ENCODE peak calls at places on chromosomes 11 and 22, in five cellular contexts. E is HepG2, H is K562, R is HL-60, M is GM12878. F is an unnamed sample.
A peak's percentile ranks its signal among the peaks of the same experiment; 100 is the strongest.

GRCh38 chr11:72080326-72081183 is at the start of the genes LRRC51 and NUMA1:
- DNase-seq in E (peak; percentile 99), H (peak; percentile 94), R (peak; percentile 100), M (peak; percentile 99), F (peak; percentile 92)

GRCh38 chr11:11332141-11332710 is 20.8 kb downstream of the CSNK2A3 start:
- DNase-seq in E (no peak), H (no peak), R (no peak), M (no peak), F (no peak)

GRCh38 chr22:31496735-31497146 is 405 bp downstream of the SFI1 start:
- DNase-seq in E (no peak), H (no peak), R (no peak), M (no peak), F (no peak)

GRCh38 chr22:32355760-32356159 is 1.9 kb upstream of the RFPL3 start:
- DNase-seq in E (peak; percentile 18), H (no peak), R (no peak), M (no peak), F (no peak)

GRCh38 chr22:26589367-26589844 is 526 bp downstream of the TPST2 start:
- DNase-seq in E (no peak), H (peak; percentile 61), R (no peak), M (no peak), F (peak; percentile 60)

GRCh38 chr11:13955971-13956421 is 6.5 kb upstream of the SPON1 start:
- DNase-seq in E (peak; percentile 58), H (peak; percentile 60), R (peak; percentile 24), M (no peak), F (peak; percentile 44)

GRCh38 chr22:37169947-37170688 is 17.9 kb downstream of the C1QTNF6 start:
- DNase-seq in E (no peak), H (peak; percentile 31), R (no peak), M (no peak), F (no peak)

GRCh38 chr11:102220728-102221467 is 96.4 kb upstream of the BIRC3 start:
- DNase-seq in E (no peak), H (no peak), R (no peak), M (no peak), F (no peak)

GRCh38 chr22:49010901-49011300 is 816.8 kb downstream of the BRD1 start:
- DNase-seq in E (no peak), H (no peak), R (no peak), M (no peak), F (peak; percentile 9)

GRCh38 chr11:34830035-34830434 is 86.1 kb downstream of the APIP start:
- DNase-seq in E (no peak), H (no peak), R (no peak), M (no peak), F (no peak)

GRCh38 chr11:125402436-125402835 is 93.6 kb downstream of the FEZ1 start:
- DNase-seq in E (no peak), H (no peak), R (no peak), M (no peak), F (no peak)

GRCh38 chr11:14119357-14119756 is 156.8 kb downstream of the SPON1 start:
- DNase-seq in E (no peak), H (no peak), R (no peak), M (no peak), F (no peak)

GRCh38 chr22:19055801-19056200 is 66.4 kb downstream of the DGCR2 start:
- DNase-seq in E (no peak), H (no peak), R (no peak), M (no peak), F (peak; percentile 6)

GRCh38 chr11:123219066-123219697 is 24.1 kb upstream of the CLMP start:
- DNase-seq in E (no peak), H (no peak), R (no peak), M (no peak), F (no peak)

GRCh38 chr22:21951062-21951461 is 1.6 kb downstream of the PPM1F start:
- DNase-seq in E (no peak), H (no peak), R (no peak), M (no peak), F (no peak)

GRCh38 chr11:100689141-100689540 is 2.1 kb downstream of the ARHGAP42 start:
- DNase-seq in E (no peak), H (no peak), R (no peak), M (no peak), F (no peak)

GRCh38 chr22:31932863-31933262 is 11.5 kb upstream of the YWHAH start:
- DNase-seq in E (peak; percentile 34), H (no peak), R (no peak), M (no peak), F (no peak)

GRCh38 chr11:82906931-82907330 is 5.4 kb downstream of the DDIAS start:
- DNase-seq in E (no peak), H (no peak), R (no peak), M (no peak), F (no peak)

GRCh38 chr22:27041745-27042144 is 384.4 kb downstream of the MIAT start:
- DNase-seq in E (no peak), H (no peak), R (no peak), M (no peak), F (no peak)

GRCh38 chr11:20388096-20389055 is 860 bp downstream of the PRMT3 start:
- DNase-seq in E (peak; percentile 15), H (no peak), R (no peak), M (no peak), F (no peak)

GRCh38 chr11:64152841-64153691 is 12.8 kb downstream of the MACROD1 start:
- DNase-seq in E (peak; percentile 15), H (peak; percentile 94), R (peak; percentile 47), M (no peak), F (peak; percentile 95)

GRCh38 chr11:76510060-76511047 is 65.5 kb downstream of the EMSY start:
- DNase-seq in E (no peak), H (no peak), R (no peak), M (no peak), F (no peak)

GRCh38 chr11:46293616-46294015 is 16.2 kb downstream of the CREB3L1 start:
- DNase-seq in E (no peak), H (no peak), R (no peak), M (no peak), F (no peak)

GRCh38 chr11:131467645-131468270 is 97.3 kb downstream of the NTM start:
- DNase-seq in E (no peak), H (no peak), R (no peak), M (no peak), F (no peak)
- TF ChIP-seq GABPA in E (no peak), H (no peak), R (no peak), M (no peak), F (no peak)

GRCh38 chr11:77548552-77549439 is 41.0 kb upstream of the AQP11 start:
- DNase-seq in E (no peak), H (no peak), R (peak; percentile 5), M (no peak), F (no peak)

GRCh38 chr11:77542296-77542695 is 47.5 kb upstream of the AQP11 start:
- DNase-seq in E (no peak), H (no peak), R (no peak), M (no peak), F (no peak)

GRCh38 chr11:77547047-77547836 is 42.5 kb upstream of the AQP11 start:
- DNase-seq in E (no peak), H (no peak), R (no peak), M (no peak), F (no peak)

GRCh38 chr11:77547863-77548551 is 41.7 kb upstream of the AQP11 start:
- DNase-seq in E (peak; percentile 56), H (peak; percentile 30), R (no peak), M (peak; percentile 38), F (peak; percentile 50)
- TF ChIP-seq GABPA in E (no peak), H (no peak), R (no peak), M (no peak), F (no peak)

DNA sequence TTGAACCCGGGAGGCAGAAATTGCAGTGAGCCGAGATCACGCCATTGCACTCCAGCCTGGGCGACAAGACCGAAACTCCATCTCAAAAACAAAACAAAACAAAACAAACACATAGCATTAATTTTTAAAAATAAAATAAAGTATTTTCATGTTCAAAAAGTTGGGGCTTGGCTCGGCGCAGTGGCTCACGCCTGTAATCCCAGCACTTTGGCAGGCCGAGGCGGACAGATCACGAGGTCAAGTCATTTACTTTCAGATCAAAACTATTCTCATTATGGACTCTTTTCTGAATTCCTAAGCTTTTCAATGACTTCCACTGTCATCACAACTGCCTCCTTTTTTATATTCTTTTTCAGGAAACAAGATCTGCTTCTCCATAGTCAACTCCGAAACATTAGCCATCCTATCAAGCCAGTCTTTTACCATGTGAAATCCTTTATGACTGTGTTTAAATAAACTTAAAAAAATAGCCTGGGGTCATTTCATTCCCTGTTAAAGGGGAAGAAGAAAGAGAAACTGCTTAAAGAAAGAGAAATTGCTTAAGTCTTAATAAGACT is 13.0 kb upstream of the CHRNA10 start:
- DNase-seq in E (no peak), H (no peak), R (no peak), M (no peak), F (no peak)
- TF ChIP-seq GABPA in E (no peak), H (no peak), R (no peak), M (no peak), F (no peak)

DNA sequence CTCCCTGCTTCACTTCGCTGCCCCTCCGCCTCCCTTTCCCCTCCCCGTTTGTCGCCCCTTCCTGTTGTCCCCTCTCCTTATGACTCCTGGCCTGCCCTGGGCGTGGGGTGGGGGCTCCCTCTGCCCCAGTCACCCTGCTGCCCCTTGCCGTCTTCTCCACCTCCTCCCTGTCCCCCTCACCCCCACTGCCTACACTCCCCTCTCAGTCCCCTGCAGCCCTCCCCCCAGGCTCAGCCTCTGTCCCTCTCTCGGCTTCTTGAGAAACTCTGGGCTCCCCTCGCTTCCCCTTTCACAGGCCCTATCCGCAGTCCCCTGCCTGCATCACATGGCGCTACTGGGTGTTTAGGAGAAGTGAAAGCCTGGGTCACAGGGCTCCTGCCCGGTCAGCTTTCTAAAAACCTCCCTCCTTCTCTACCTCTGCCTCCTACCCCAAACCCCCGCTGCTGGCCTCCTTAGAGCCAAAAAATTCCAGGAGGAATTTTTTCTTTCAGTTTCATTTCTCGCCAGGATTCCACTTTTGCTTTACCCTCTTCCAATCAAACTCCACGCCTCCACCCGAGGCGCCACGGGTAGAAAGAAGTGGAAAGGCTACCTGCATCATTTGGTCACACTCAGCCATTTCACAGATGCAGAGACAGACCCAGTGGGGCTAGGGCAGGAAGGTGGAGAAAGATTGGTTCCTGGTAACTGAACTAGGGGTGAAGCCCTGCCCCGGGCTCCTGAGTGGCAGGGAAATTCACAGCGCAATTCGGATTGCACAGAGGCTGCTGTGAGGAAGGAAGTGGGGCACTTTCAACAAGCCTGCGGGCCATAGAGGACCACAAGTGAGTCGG is at the start of gene SLC15A3:
- DNase-seq in E (no peak), H (no peak), R (peak; percentile 58), M (peak; percentile 61), F (no peak)
- TF ChIP-seq GABPA in E (no peak), H (no peak), R (peak; percentile 23), M (no peak), F (no peak)

DNA sequence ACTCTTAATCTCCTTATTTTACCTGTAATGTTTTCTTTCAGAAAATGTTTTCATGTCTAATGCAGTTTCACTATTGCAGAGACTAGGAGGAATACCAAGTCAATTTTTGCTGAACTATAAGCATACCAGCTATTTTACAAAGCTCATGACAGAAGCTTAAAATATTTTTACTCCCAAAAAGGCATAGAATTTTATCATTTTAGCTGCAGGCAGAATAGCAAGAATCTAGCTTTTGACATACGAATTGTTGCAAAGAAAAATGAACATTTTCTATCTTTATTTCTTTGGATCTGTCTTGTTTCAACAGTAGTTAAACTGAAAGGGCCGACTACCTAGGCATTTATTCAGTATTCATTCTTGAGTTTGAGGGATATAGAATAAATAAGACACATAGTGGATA is 366.9 kb downstream of the FAT3 start:
- DNase-seq in E (no peak), H (no peak), R (no peak), M (no peak), F (no peak)
- TF ChIP-seq GABPA in E (no peak), H (no peak), R (no peak), M (no peak), F (no peak)